ENCODE peak calls at places on chromosomes 1 and 21, in four cellular contexts. W is left lung, Z is HT-29, F is body of pancreas. B is an unnamed sample.

GRCh38 chr1:19229229-19229628 is 19.2 kb upstream of the UBR4 start:
- DNase-seq in W (no peak), Z (no peak), F (no peak), B (no peak)

GRCh38 chr21:34885636-34886553 is 163.2 kb downstream of the RUNX1 start:
- DNase-seq in W (no peak), Z (peak; percentile 78), F (no peak), B (peak; percentile 21)

GRCh38 chr21:35340273-35340672 is 291.2 kb upstream of the RUNX1 start:
- DNase-seq in W (no peak), Z (peak; percentile 27), F (no peak), B (no peak)

GRCh38 chr1:11617314-11617713 is 36.9 kb downstream of the FBXO2 start:
- DNase-seq in W (no peak), Z (peak; percentile 11), F (no peak), B (no peak)

GRCh38 chr1:56626546-56626945 is 18.6 kb upstream of the PRKAA2 start:
- DNase-seq in W (no peak), Z (no peak), F (no peak), B (no peak)

GRCh38 chr1:203188686-203189232 is 2.3 kb upstream of the CHI3L1 start:
- DNase-seq in W (no peak), Z (no peak), F (no peak), B (no peak)

GRCh38 chr1:115229016-115229415 is 109.0 kb downstream of the NGF start:
- DNase-seq in W (no peak), Z (peak; percentile 80), F (no peak), B (no peak)

GRCh38 chr1:217332426-217333065 is 298.3 kb downstream of the GPATCH2 start:
- DNase-seq in W (no peak), Z (peak; percentile 10), F (no peak), B (no peak)

GRCh38 chr1:219917851-219918466 is 10.4 kb downstream of the SLC30A10 start:
- DNase-seq in W (no peak), Z (peak; percentile 52), F (no peak), B (no peak)

GRCh38 chr21:27132270-27132669 is 165.4 kb upstream of the ADAMTS5 start:
- DNase-seq in W (no peak), Z (no peak), F (no peak), B (no peak)

GRCh38 chr21:27190601-27191000 is 223.7 kb upstream of the ADAMTS5 start:
- DNase-seq in W (peak; percentile 33), Z (no peak), F (no peak), B (no peak)

GRCh38 chr1:164755674-164756073 is 196.7 kb downstream of the PBX1 start:
- DNase-seq in W (no peak), Z (no peak), F (no peak), B (no peak)

GRCh38 chr1:216028630-216029029 is 394.6 kb downstream of the USH2A start:
- DNase-seq in W (no peak), Z (no peak), F (no peak), B (no peak)

GRCh38 chr21:32437729-32438128 is 25.2 kb downstream of the EVA1C start:
- DNase-seq in W (no peak), Z (no peak), F (no peak), B (no peak)

GRCh38 chr1:209823143-209824041 is 4.4 kb upstream of the UTP25 start:
- DNase-seq in W (no peak), Z (peak; percentile 72), F (peak; percentile 22), B (no peak)

GRCh38 chr1:245404527-245404926 is 249.7 kb downstream of the KIF26B start:
- DNase-seq in W (no peak), Z (no peak), F (no peak), B (no peak)

GRCh38 chr1:109438798-109439297 is 12.6 kb upstream of the PSMA5 start:
- DNase-seq in W (no peak), Z (no peak), F (peak; percentile 30), B (no peak)

GRCh38 chr1:85934531-85934930 is 222.0 kb downstream of the COL24A1 start:
- DNase-seq in W (no peak), Z (no peak), F (no peak), B (no peak)

GRCh38 chr21:45142469-45142868 is 68.1 kb downstream of the ADARB1 start:
- DNase-seq in W (no peak), Z (no peak), F (peak; percentile 33), B (no peak)

GRCh38 chr1:3183439-3183838 is 114.4 kb downstream of the PRDM16 start:
- DNase-seq in W (no peak), Z (no peak), F (no peak), B (no peak)

GRCh38 chr1:226983998-226984364 is 43.9 kb downstream of the COQ8A start:
- DNase-seq in W (no peak), Z (no peak), F (no peak), B (no peak)

GRCh38 chr21:34129971-34130597 is 56.7 kb downstream of the MRPS6 start:
- DNase-seq in W (no peak), Z (no peak), F (no peak), B (no peak)

GRCh38 chr1:236699366-236699765 is 13.1 kb downstream of the ACTN2 start:
- DNase-seq in W (no peak), Z (no peak), F (no peak), B (no peak)

B was measured in activated CD4-positive, alpha-beta T cell treated with anti-CD3 and anti-CD28 coated beads, Interleukin-2, amount 50 U/mL, for 48 hours.